ENCODE peak calls at places on chromosome 14, in eight cellular contexts. K is AG09309, M is neural progenitor cell, D is RWPE2, B is right lobe of liver, I is fibroblast of lung, X is A549, V is ovary. U is an unnamed sample.

GRCh38 chr14:70000601-70001000 is 121.4 kb downstream of the SMOC1 start:
- DNase-seq in K (no peak), M (no peak), I (no peak), V (no peak), B (no peak), D (no peak), X (no peak), U (no peak)

GRCh38 chr14:51002406-51002984 is 58.2 kb upstream of the PYGL start:
- DNase-seq in K (no peak), I (no peak), B (no peak), D (no peak), M (no peak), V (no peak), X (no peak), U (no peak)

GRCh38 chr14:102479777-102480176 is 29.8 kb downstream of the ANKRD9 start:
- DNase-seq in B (peak), X (no peak), I (no peak), M (no peak), D (peak), V (peak), K (no peak), U (no peak)

GRCh38 chr14:69077841-69078240 is 75.1 kb downstream of the DCAF5 start:
- DNase-seq in V (no peak), K (no peak), I (peak), B (no peak), M (no peak), X (peak), D (no peak), U (peak)

GRCh38 chr14:90569606-90570462 is 173.0 kb downstream of the CALM1 start:
- DNase-seq in B (no peak), D (peak), M (no peak), X (no peak), I (no peak), V (no peak), K (no peak), U (no peak)

GRCh38 chr14:85333313-85333712 is 196.6 kb upstream of the FLRT2 start:
- DNase-seq in D (no peak), K (no peak), I (peak), M (no peak), B (no peak), X (no peak), V (no peak), U (no peak)

GRCh38 chr14:103144085-103144484 is 20.8 kb downstream of the TNFAIP2 start:
- DNase-seq in X (no peak), V (no peak), K (peak), I (peak), D (no peak), B (no peak), M (no peak), U (no peak)

GRCh38 chr14:66137076-66137475 is 349.1 kb upstream of the CCDC196 start:
- DNase-seq in D (no peak), I (no peak), X (no peak), K (no peak), V (no peak), B (no peak), M (no peak), U (no peak)

GRCh38 chr14:61460853-61461611 is 139.7 kb downstream of the PRKCH start:
- DNase-seq in B (peak), K (no peak), M (no peak), I (no peak), D (peak), V (peak), X (no peak), U (no peak)

GRCh38 chr14:100589760-100590469 is 2.7 kb upstream of the BEGAIN start:
- DNase-seq in B (peak), D (peak), V (no peak), X (no peak), K (no peak), I (no peak), M (no peak), U (no peak)

GRCh38 chr14:44613061-44613712 is 106.1 kb upstream of the FSCB start:
- DNase-seq in X (no peak), D (no peak), K (no peak), V (no peak), I (no peak), B (no peak), M (no peak), U (no peak)

GRCh38 chr14:71339650-71340415 is 432.6 kb downstream of the PCNX1 start:
- DNase-seq in V (no peak), X (no peak), D (no peak), I (no peak), B (peak), M (no peak), K (no peak), U (no peak)

GRCh38 chr14:68780358-68781160 is 12.3 kb downstream of the ZFP36L1 start:
- DNase-seq in V (peak), D (no peak), M (peak), K (no peak), X (no peak), B (peak), I (peak), U (no peak)

GRCh38 chr14:91058017-91058675 is 2.3 kb downstream of the RPS6KA5 start:
- DNase-seq in K (no peak), D (no peak), I (no peak), B (no peak), M (no peak), X (no peak), V (no peak), U (no peak)

GRCh38 chr14:96077983-96078686 is 39.0 kb downstream of the C14orf132 start:
- DNase-seq in K (no peak), X (no peak), I (no peak), D (peak), B (no peak), M (no peak), V (no peak), U (no peak)

DNA sequence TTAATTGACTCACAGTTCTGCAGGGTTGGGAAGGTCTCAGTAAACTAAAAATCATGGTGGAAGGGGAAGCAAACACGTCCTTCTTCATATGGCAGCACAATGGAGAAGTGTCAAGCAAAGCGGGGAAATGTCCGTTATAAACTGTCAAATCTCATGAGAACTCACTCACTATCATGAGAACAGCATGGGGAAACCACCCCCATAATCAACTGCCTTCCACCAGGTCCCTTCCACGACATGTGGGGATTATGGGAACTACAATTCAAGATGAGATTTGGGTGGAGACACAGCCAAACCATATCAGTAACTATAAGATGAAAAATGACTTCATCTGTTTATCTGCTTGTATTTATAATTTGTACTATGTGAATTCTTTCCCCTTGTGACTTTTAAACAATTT is 577.6 kb upstream of the MDGA2 start:
- DNase-seq in D (no peak), X (no peak), B (no peak), K (no peak), V (no peak), I (no peak), M (no peak), U (no peak)
- H3K4me3 ChIP-seq in D (no peak), X (no peak), B (no peak), K (no peak), V (no peak), I (no peak), M (no peak), U (no peak)

DNA sequence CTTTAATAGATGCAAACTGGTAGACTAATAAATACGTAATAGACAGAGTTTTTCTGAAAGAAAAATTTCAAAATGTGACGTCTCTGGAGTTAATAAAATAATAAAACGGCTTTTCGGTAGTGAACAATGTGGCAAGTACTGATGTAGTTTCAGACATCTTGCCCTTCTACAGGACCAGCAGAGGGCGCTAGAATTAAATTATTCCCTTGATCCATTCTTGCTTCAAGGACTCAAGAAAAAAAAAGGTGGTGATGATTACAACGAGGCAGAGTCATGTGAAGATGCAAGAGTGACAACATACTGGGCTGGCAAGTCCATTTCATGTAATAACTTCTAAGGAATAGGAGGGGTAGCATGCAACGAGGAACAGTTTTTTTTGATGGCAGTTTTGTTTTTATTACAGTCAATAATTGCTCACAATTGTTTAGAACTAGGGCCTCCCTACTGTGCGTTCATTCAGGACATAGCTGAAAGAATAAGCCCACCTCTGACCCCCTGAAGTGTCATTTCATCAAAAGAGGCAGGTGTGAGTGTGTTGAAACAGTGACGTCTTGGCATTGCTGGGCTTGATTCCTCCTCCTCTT is 101.0 kb upstream of the GZMB start:
- DNase-seq in D (no peak), V (no peak), M (peak), B (no peak), X (peak), I (peak), K (peak), U (no peak)
- TF ChIP-seq CTCF in D (peak), V (no peak), M (peak), B (peak), X (peak), I (peak), K (peak), U (peak)

DNA sequence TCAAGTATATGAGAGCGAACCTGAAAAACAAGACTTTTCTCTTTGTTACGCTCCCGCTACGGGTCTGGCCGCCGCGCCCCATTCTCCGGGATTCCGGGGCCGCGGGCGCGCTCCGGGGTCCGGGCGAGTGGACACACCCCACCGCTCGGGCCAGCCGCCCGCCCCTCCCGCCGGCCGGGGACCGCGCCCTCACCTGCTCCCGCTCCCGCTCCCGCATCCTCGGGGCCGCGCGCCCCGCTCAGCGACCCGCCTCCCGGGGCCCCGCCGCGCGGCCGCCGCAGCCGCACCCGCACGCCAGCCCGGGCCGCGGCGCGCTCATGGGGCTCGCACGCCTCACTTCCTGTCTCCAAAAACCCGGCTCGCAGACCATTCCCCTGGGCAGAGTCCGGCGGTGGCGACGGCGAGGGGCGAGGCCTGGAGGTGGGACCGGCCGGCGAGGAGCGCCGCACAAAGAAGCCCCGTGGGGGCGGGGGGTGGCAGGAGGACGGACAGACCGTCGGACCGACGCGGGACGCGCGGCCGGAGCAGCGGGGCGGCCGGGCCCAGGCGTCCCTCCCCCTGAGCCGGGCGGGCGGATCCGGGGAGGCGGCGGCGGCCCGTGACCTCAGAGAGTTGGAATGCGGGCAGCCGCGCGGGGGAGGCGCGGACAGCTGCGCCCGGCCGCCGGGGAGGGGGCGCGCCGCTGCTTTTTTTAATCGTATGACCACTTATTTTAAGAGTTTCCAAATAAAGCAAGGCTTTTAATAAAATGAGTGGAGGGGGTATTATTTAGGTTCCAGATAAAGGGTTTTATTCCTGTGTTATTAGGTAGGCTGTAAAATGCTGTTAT is at the start of gene PTPN21:
- DNase-seq in D (peak), K (no peak), X (peak), M (peak), B (peak), I (peak), V (peak), U (no peak)
- H3K4me3 ChIP-seq in D (peak), K (peak), X (peak), M (peak), B (peak), I (peak), V (peak), U (peak)

GRCh38 chr14:37888234-37888633 is 292.8 kb downstream of the TTC6 start:
- DNase-seq in M (no peak), I (no peak), K (no peak), D (no peak), V (no peak), X (no peak), B (no peak), U (no peak)

GRCh38 chr14:37889087-37889486 is 293.7 kb downstream of the TTC6 start:
- DNase-seq in D (no peak), V (no peak), I (no peak), K (no peak), B (no peak), X (no peak), M (no peak), U (no peak)

GRCh38 chr14:37894463-37894862 is 299.0 kb downstream of the TTC6 start:
- DNase-seq in X (no peak), B (no peak), M (no peak), I (no peak), K (no peak), V (no peak), D (no peak), U (no peak)

GRCh38 chr14:37890095-37890494 is 294.7 kb downstream of the TTC6 start:
- DNase-seq in K (no peak), B (no peak), V (no peak), M (no peak), D (no peak), I (no peak), X (no peak), U (no peak)
- TF ChIP-seq CTCF in K (peak), B (peak), V (no peak), M (peak), D (peak), I (no peak), X (peak), U (peak)

GRCh38 chr14:97413991-97414717 is 617.0 kb downstream of the VRK1 start:
- DNase-seq in M (peak), D (no peak), I (no peak), X (no peak), K (no peak), V (no peak), B (no peak), U (no peak)
- H3K4me3 ChIP-seq in M (peak), D (no peak), I (no peak), X (no peak), K (no peak), V (no peak), B (no peak), U (no peak)

DNA sequence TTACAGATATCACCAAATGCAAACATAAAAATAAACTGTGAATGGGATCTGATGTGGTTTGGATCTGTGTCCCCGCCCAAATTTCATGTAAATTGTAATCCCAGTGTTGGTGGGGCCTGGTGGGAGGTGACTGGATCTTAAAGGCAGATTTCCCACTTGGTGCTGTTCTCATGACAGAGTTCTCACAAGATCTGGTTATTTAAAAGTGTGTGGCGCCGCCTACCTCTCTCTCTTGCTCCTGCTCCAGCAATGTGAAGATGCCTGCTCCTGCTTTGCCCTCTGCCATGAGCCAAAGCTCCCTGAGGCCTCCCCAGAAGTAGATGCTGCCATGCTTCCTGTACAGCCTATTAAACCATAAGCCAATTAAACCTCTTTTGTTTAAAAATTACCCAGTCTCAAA is 47.8 kb downstream of the SLC25A21 start:
- DNase-seq in B (no peak), I (no peak), D (no peak), V (no peak), K (no peak), X (no peak), M (peak), U (no peak)
- TF ChIP-seq CTCF in B (no peak), I (no peak), D (peak), V (no peak), K (peak), X (peak), M (peak), U (no peak)

U was measured in AG04449.